ENCODE peak calls at places on chromosomes 5 and 9, in eight cellular contexts. One of them, this sample, is unnamed. For H3K4me1, the result is how much of the 10 kb centered on the place peaks cover.

GRCh38 chr9:89684912-89685636 is 80.3 kb downstream of the GADD45G start:
- ATAC-seq in HepG2: no peak
- ATAC-seq in K562: no peak
- ATAC-seq in GM12878: no peak
- ATAC-seq in HCT116: no peak
- ATAC-seq in Panc1: no peak
- ATAC-seq in upper lobe of left lung: peak
- ATAC-seq in GM23338: no peak
- ATAC-seq in this sample: peak

GRCh38 chr9:77725820-77726219 is 77.7 kb upstream of the GNA14 start:
- ATAC-seq in HepG2: no peak
- ATAC-seq in K562: no peak
- ATAC-seq in GM12878: no peak
- ATAC-seq in HCT116: no peak
- ATAC-seq in Panc1: no peak
- ATAC-seq in upper lobe of left lung: no peak
- ATAC-seq in GM23338: no peak
- ATAC-seq in this sample: no peak

GRCh38 chr9:129761293-129761900 is 8.6 kb upstream of the PTGES start:
- ATAC-seq in HepG2: peak
- ATAC-seq in K562: no peak
- ATAC-seq in GM12878: no peak
- ATAC-seq in HCT116: no peak
- ATAC-seq in Panc1: peak
- ATAC-seq in upper lobe of left lung: peak
- ATAC-seq in GM23338: no peak
- ATAC-seq in this sample: peak

GRCh38 chr5:142610176-142611001 is 75.5 kb downstream of the FGF1 start:
- ATAC-seq in HepG2: peak
- ATAC-seq in K562: peak
- ATAC-seq in GM12878: no peak
- ATAC-seq in HCT116: peak
- ATAC-seq in Panc1: peak
- ATAC-seq in upper lobe of left lung: no peak
- ATAC-seq in GM23338: no peak
- ATAC-seq in this sample: no peak

GRCh38 chr5:10736808-10737207 is 24.2 kb downstream of the DAP start:
- ATAC-seq in HepG2: no peak
- ATAC-seq in K562: no peak
- ATAC-seq in GM12878: no peak
- ATAC-seq in HCT116: no peak
- ATAC-seq in Panc1: no peak
- ATAC-seq in upper lobe of left lung: no peak
- ATAC-seq in GM23338: no peak
- ATAC-seq in this sample: no peak

GRCh38 chr5:172145870-172146747 is 41.9 kb downstream of the STK10 start:
- ATAC-seq in HepG2: no peak
- ATAC-seq in K562: no peak
- ATAC-seq in GM12878: no peak
- ATAC-seq in HCT116: no peak
- ATAC-seq in Panc1: no peak
- ATAC-seq in upper lobe of left lung: no peak
- ATAC-seq in GM23338: no peak
- ATAC-seq in this sample: no peak

GRCh38 chr5:82356808-82357671 is 78.9 kb upstream of the RPS23 start:
- ATAC-seq in HepG2: peak
- ATAC-seq in K562: peak
- ATAC-seq in GM12878: peak
- ATAC-seq in HCT116: peak
- ATAC-seq in Panc1: peak
- ATAC-seq in upper lobe of left lung: peak
- ATAC-seq in GM23338: peak
- ATAC-seq in this sample: peak

GRCh38 chr5:113061851-113062631 is 85.4 kb downstream of the DCP2 start:
- ATAC-seq in HepG2: no peak
- ATAC-seq in K562: no peak
- ATAC-seq in GM12878: no peak
- ATAC-seq in HCT116: no peak
- ATAC-seq in Panc1: no peak
- ATAC-seq in upper lobe of left lung: no peak
- ATAC-seq in GM23338: no peak
- ATAC-seq in this sample: no peak

GRCh38 chr5:108367679-108368334 is 14.1 kb downstream of the FBXL17 start:
- ATAC-seq in HepG2: no peak
- ATAC-seq in K562: no peak
- ATAC-seq in GM12878: no peak
- ATAC-seq in HCT116: no peak
- ATAC-seq in Panc1: no peak
- ATAC-seq in upper lobe of left lung: no peak
- ATAC-seq in GM23338: no peak
- ATAC-seq in this sample: no peak

GRCh38 chr9:68898781-68899439 is 115.0 kb downstream of the PRKACG start:
- ATAC-seq in HepG2: no peak
- ATAC-seq in K562: no peak
- ATAC-seq in GM12878: no peak
- ATAC-seq in HCT116: no peak
- ATAC-seq in Panc1: no peak
- ATAC-seq in upper lobe of left lung: no peak
- ATAC-seq in GM23338: peak
- ATAC-seq in this sample: no peak

GRCh38 chr5:72788851-72789505 is 27.5 kb upstream of the TNPO1 start:
- ATAC-seq in HepG2: no peak
- ATAC-seq in K562: no peak
- ATAC-seq in GM12878: no peak
- ATAC-seq in HCT116: no peak
- ATAC-seq in Panc1: no peak
- ATAC-seq in upper lobe of left lung: no peak
- ATAC-seq in GM23338: no peak
- ATAC-seq in this sample: no peak

GRCh38 chr9:37939575-37940095 is 35.7 kb upstream of the SLC25A51 start:
- ATAC-seq in HepG2: no peak
- ATAC-seq in K562: no peak
- ATAC-seq in GM12878: no peak
- ATAC-seq in HCT116: no peak
- ATAC-seq in Panc1: no peak
- ATAC-seq in upper lobe of left lung: no peak
- ATAC-seq in GM23338: no peak
- ATAC-seq in this sample: no peak

GRCh38 chr9:89007041-89007440 is 15.8 kb downstream of the S1PR3 start:
- ATAC-seq in HepG2: no peak
- ATAC-seq in K562: no peak
- ATAC-seq in GM12878: no peak
- ATAC-seq in HCT116: no peak
- ATAC-seq in Panc1: no peak
- ATAC-seq in upper lobe of left lung: no peak
- ATAC-seq in GM23338: no peak
- ATAC-seq in this sample: no peak

GRCh38 chr5:174520420-174521396 is 203.7 kb upstream of the MSX2 start:
- ATAC-seq in HepG2: peak
- ATAC-seq in K562: no peak
- ATAC-seq in GM12878: no peak
- ATAC-seq in HCT116: peak
- ATAC-seq in Panc1: peak
- ATAC-seq in upper lobe of left lung: no peak
- ATAC-seq in GM23338: peak
- ATAC-seq in this sample: no peak

GRCh38 chr5:78361226-78361993 is 993 bp downstream of the SCAMP1 start:
- ATAC-seq in HepG2: peak
- ATAC-seq in K562: peak
- ATAC-seq in GM12878: no peak
- ATAC-seq in HCT116: no peak
- ATAC-seq in Panc1: no peak
- ATAC-seq in upper lobe of left lung: peak
- ATAC-seq in GM23338: peak
- ATAC-seq in this sample: no peak

GRCh38 chr5:65050826-65051498 is 282.2 kb downstream of the CWC27 start:
- ATAC-seq in HepG2: no peak
- ATAC-seq in K562: no peak
- ATAC-seq in GM12878: no peak
- ATAC-seq in HCT116: no peak
- ATAC-seq in Panc1: no peak
- ATAC-seq in upper lobe of left lung: no peak
- ATAC-seq in GM23338: no peak
- ATAC-seq in this sample: peak

GRCh38 chr5:147854894-147855773 is 23.4 kb upstream of the SCGB3A2 start:
- ATAC-seq in HepG2: no peak
- ATAC-seq in K562: no peak
- ATAC-seq in GM12878: no peak
- ATAC-seq in HCT116: no peak
- ATAC-seq in Panc1: no peak
- ATAC-seq in upper lobe of left lung: no peak
- ATAC-seq in GM23338: no peak
- ATAC-seq in this sample: no peak

GRCh38 chr5:12335938-12336337 is 431.7 kb upstream of the CTNND2 start:
- ATAC-seq in HepG2: no peak
- ATAC-seq in K562: no peak
- ATAC-seq in GM12878: no peak
- ATAC-seq in HCT116: no peak
- ATAC-seq in Panc1: no peak
- ATAC-seq in upper lobe of left lung: no peak
- ATAC-seq in GM23338: no peak
- ATAC-seq in this sample: no peak

GRCh38 chr9:132837501-132838268 is 40.4 kb downstream of the AK8 start:
- ATAC-seq in HepG2: no peak
- ATAC-seq in K562: no peak
- ATAC-seq in GM12878: no peak
- ATAC-seq in HCT116: no peak
- ATAC-seq in Panc1: no peak
- ATAC-seq in upper lobe of left lung: no peak
- ATAC-seq in GM23338: no peak
- ATAC-seq in this sample: no peak

GRCh38 chr9:9924369-9924768 is 688.4 kb downstream of the PTPRD start:
- ATAC-seq in HepG2: no peak
- ATAC-seq in K562: no peak
- ATAC-seq in GM12878: no peak
- ATAC-seq in HCT116: no peak
- ATAC-seq in Panc1: no peak
- ATAC-seq in upper lobe of left lung: no peak
- ATAC-seq in GM23338: no peak
- ATAC-seq in this sample: no peak

GRCh38 chr5:158820891-158821290 is 278.8 kb downstream of the EBF1 start:
- ATAC-seq in HepG2: no peak
- ATAC-seq in K562: no peak
- ATAC-seq in GM12878: peak
- ATAC-seq in HCT116: no peak
- ATAC-seq in Panc1: no peak
- ATAC-seq in upper lobe of left lung: no peak
- ATAC-seq in GM23338: no peak
- ATAC-seq in this sample: no peak

GRCh38 chr5:7794823-7795222 is 56.1 kb downstream of the CFAP90 start:
- ATAC-seq in HepG2: no peak
- ATAC-seq in K562: no peak
- ATAC-seq in GM12878: peak
- ATAC-seq in HCT116: no peak
- ATAC-seq in Panc1: no peak
- ATAC-seq in upper lobe of left lung: no peak
- ATAC-seq in GM23338: no peak
- ATAC-seq in this sample: no peak
- TF ChIP-seq POLR2AphosphoS5 in HepG2: no peak
- TF ChIP-seq POLR2AphosphoS5 in K562: no peak
- TF ChIP-seq POLR2AphosphoS5 in GM12878: no peak
- TF ChIP-seq POLR2AphosphoS5 in HCT116: no peak
- TF ChIP-seq POLR2AphosphoS5 in Panc1: no peak
- TF ChIP-seq POLR2AphosphoS5 in upper lobe of left lung: no peak
- TF ChIP-seq POLR2AphosphoS5 in GM23338: no peak
- TF ChIP-seq POLR2AphosphoS5 in this sample: no peak

GRCh38 chr5:34789639-34790038 is 49.3 kb upstream of the TTC23L start:
- ATAC-seq in HepG2: no peak
- ATAC-seq in K562: no peak
- ATAC-seq in GM12878: no peak
- ATAC-seq in HCT116: no peak
- ATAC-seq in Panc1: no peak
- ATAC-seq in upper lobe of left lung: no peak
- ATAC-seq in GM23338: no peak
- ATAC-seq in this sample: no peak
- H3K27ac ChIP-seq in HepG2: no peak
- H3K27ac ChIP-seq in K562: no peak
- H3K27ac ChIP-seq in GM12878: no peak
- H3K27ac ChIP-seq in HCT116: no peak
- H3K27ac ChIP-seq in Panc1: no peak
- H3K27ac ChIP-seq in upper lobe of left lung: no peak
- H3K27ac ChIP-seq in GM23338: no peak
- H3K27ac ChIP-seq in this sample: no peak

GRCh38 chr5:149776376-149777305 is 46.5 kb downstream of the PPARGC1B start:
- ATAC-seq in HepG2: no peak
- ATAC-seq in K562: no peak
- ATAC-seq in GM12878: peak
- ATAC-seq in HCT116: no peak
- ATAC-seq in Panc1: no peak
- ATAC-seq in upper lobe of left lung: no peak
- ATAC-seq in GM23338: no peak
- ATAC-seq in this sample: no peak

GRCh38 chr5:149773245-149774095 is 43.4 kb downstream of the PPARGC1B start:
- ATAC-seq in HepG2: no peak
- ATAC-seq in K562: no peak
- ATAC-seq in GM12878: no peak
- ATAC-seq in HCT116: no peak
- ATAC-seq in Panc1: no peak
- ATAC-seq in upper lobe of left lung: peak
- ATAC-seq in GM23338: no peak
- ATAC-seq in this sample: no peak

GRCh38 chr5:149779071-149779470 is 49.0 kb downstream of the PPARGC1B start:
- ATAC-seq in HepG2: no peak
- ATAC-seq in K562: no peak
- ATAC-seq in GM12878: no peak
- ATAC-seq in HCT116: no peak
- ATAC-seq in Panc1: no peak
- ATAC-seq in upper lobe of left lung: no peak
- ATAC-seq in GM23338: no peak
- ATAC-seq in this sample: no peak

GRCh38 chr5:149777382-149777781 is 47.3 kb downstream of the PPARGC1B start:
- ATAC-seq in HepG2: no peak
- ATAC-seq in K562: no peak
- ATAC-seq in GM12878: peak
- ATAC-seq in HCT116: no peak
- ATAC-seq in Panc1: no peak
- ATAC-seq in upper lobe of left lung: no peak
- ATAC-seq in GM23338: peak
- ATAC-seq in this sample: peak

DNA sequence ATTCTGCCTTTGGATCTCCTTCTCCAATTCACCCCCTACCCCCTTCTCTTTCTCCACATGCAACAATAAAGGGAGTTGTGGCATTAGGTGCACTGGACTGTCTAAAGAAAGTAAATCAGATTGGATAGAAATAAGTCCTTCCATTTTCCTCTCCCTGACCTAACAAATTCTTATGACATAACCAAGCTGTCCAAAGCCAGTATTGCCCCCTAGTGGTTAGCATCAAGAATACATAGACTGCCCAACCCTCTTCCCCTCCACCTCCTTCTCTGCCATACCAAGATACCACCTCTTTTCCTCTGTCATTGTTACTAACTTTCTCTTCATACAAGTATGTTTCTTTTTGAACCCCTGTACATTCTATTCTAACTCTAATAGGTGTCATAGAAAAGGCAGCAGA is 45.7 kb downstream of the PPARGC1B start:
- ATAC-seq in HepG2: peak
- ATAC-seq in K562: peak
- ATAC-seq in GM12878: peak
- ATAC-seq in HCT116: peak
- ATAC-seq in Panc1: no peak
- ATAC-seq in upper lobe of left lung: no peak
- ATAC-seq in GM23338: peak
- ATAC-seq in this sample: no peak
- H3K4me1 ChIP-seq in HepG2: under half
- H3K4me1 ChIP-seq in K562: under half
- H3K4me1 ChIP-seq in GM12878: half or more
- H3K4me1 ChIP-seq in HCT116: under half
- H3K4me1 ChIP-seq in Panc1: under half
- H3K4me1 ChIP-seq in upper lobe of left lung: under half
- H3K4me1 ChIP-seq in GM23338: under half
- H3K4me1 ChIP-seq in this sample: half or more

GRCh38 chr9:137301086-137301947 is 754 bp downstream of the NRARP start:
- ATAC-seq in HepG2: peak
- ATAC-seq in K562: peak
- ATAC-seq in GM12878: peak
- ATAC-seq in HCT116: peak
- ATAC-seq in Panc1: peak
- ATAC-seq in upper lobe of left lung: no peak
- ATAC-seq in GM23338: peak
- ATAC-seq in this sample: no peak
- TF ChIP-seq POLR2AphosphoS5 in HepG2: no peak
- TF ChIP-seq POLR2AphosphoS5 in K562: no peak
- TF ChIP-seq POLR2AphosphoS5 in GM12878: no peak
- TF ChIP-seq POLR2AphosphoS5 in HCT116: no peak
- TF ChIP-seq POLR2AphosphoS5 in Panc1: peak
- TF ChIP-seq POLR2AphosphoS5 in upper lobe of left lung: no peak
- TF ChIP-seq POLR2AphosphoS5 in GM23338: no peak
- TF ChIP-seq POLR2AphosphoS5 in this sample: no peak